ENCODE peak calls at places on chromosomes 12 and 14, in nine cellular contexts. One of them, this sample, is unnamed.

GRCh38 chr14:67467134-67467533 is 21.4 kb downstream of the TMEM229B start:
- DNase-seq in astrocyte: no peak
- DNase-seq in lower lobe of right lung: no peak
- DNase-seq in choroid plexus epithelial cell: no peak
- DNase-seq in astrocyte of the cerebellum: no peak
- DNase-seq in fibroblast of villous mesenchyme: no peak
- DNase-seq in lower leg skin: no peak
- DNase-seq in epithelial cell of proximal tubule: no peak
- DNase-seq in AG09319: no peak
- DNase-seq in this sample: no peak

GRCh38 chr12:100573499-100574261 is at the start of gene GAS2L3:
- DNase-seq in lower leg skin: peak; percentile 82
- DNase-seq in epithelial cell of proximal tubule: no peak
- DNase-seq in choroid plexus epithelial cell: peak; percentile 81
- DNase-seq in fibroblast of villous mesenchyme: peak; percentile 87
- DNase-seq in AG09319: peak; percentile 34
- DNase-seq in astrocyte: peak; percentile 66
- DNase-seq in astrocyte of the cerebellum: peak; percentile 38
- DNase-seq in lower lobe of right lung: peak; percentile 95
- DNase-seq in this sample: peak; percentile 84

GRCh38 chr12:32970465-32971110 is 74.0 kb upstream of the PKP2 start:
- DNase-seq in lower lobe of right lung: no peak
- DNase-seq in epithelial cell of proximal tubule: no peak
- DNase-seq in astrocyte: no peak
- DNase-seq in lower leg skin: no peak
- DNase-seq in choroid plexus epithelial cell: no peak
- DNase-seq in astrocyte of the cerebellum: no peak
- DNase-seq in AG09319: no peak
- DNase-seq in fibroblast of villous mesenchyme: no peak
- DNase-seq in this sample: no peak

GRCh38 chr14:96042218-96042930 is 3.2 kb downstream of the C14orf132 start:
- DNase-seq in lower leg skin: no peak
- DNase-seq in epithelial cell of proximal tubule: no peak
- DNase-seq in choroid plexus epithelial cell: peak; percentile 58
- DNase-seq in astrocyte of the cerebellum: peak; percentile 43
- DNase-seq in fibroblast of villous mesenchyme: peak; percentile 42
- DNase-seq in AG09319: no peak
- DNase-seq in lower lobe of right lung: no peak
- DNase-seq in astrocyte: peak; percentile 73
- DNase-seq in this sample: peak; percentile 18

GRCh38 chr12:59193476-59194050 is 273.3 kb upstream of the LRIG3 start:
- DNase-seq in fibroblast of villous mesenchyme: no peak
- DNase-seq in epithelial cell of proximal tubule: no peak
- DNase-seq in astrocyte: no peak
- DNase-seq in AG09319: no peak
- DNase-seq in choroid plexus epithelial cell: no peak
- DNase-seq in lower leg skin: no peak
- DNase-seq in astrocyte of the cerebellum: no peak
- DNase-seq in lower lobe of right lung: no peak
- DNase-seq in this sample: no peak

GRCh38 chr12:124451016-124451415 is 116.4 kb downstream of the NCOR2 start:
- DNase-seq in fibroblast of villous mesenchyme: no peak
- DNase-seq in lower lobe of right lung: no peak
- DNase-seq in epithelial cell of proximal tubule: no peak
- DNase-seq in lower leg skin: no peak
- DNase-seq in AG09319: no peak
- DNase-seq in astrocyte of the cerebellum: no peak
- DNase-seq in astrocyte: no peak
- DNase-seq in choroid plexus epithelial cell: no peak
- DNase-seq in this sample: no peak

GRCh38 chr14:35365130-35366047 is 39.2 kb downstream of the NFKBIA start:
- DNase-seq in choroid plexus epithelial cell: peak; percentile 76
- DNase-seq in lower leg skin: peak; percentile 90
- DNase-seq in lower lobe of right lung: peak; percentile 76
- DNase-seq in astrocyte: peak; percentile 89
- DNase-seq in AG09319: no peak
- DNase-seq in astrocyte of the cerebellum: no peak
- DNase-seq in epithelial cell of proximal tubule: peak; percentile 78
- DNase-seq in fibroblast of villous mesenchyme: peak; percentile 89
- DNase-seq in this sample: peak; percentile 87

GRCh38 chr14:103512701-103513611 is 9.7 kb downstream of the CKB start:
- DNase-seq in epithelial cell of proximal tubule: no peak
- DNase-seq in lower leg skin: peak; percentile 82
- DNase-seq in astrocyte of the cerebellum: peak; percentile 19
- DNase-seq in AG09319: peak; percentile 54
- DNase-seq in choroid plexus epithelial cell: peak; percentile 36
- DNase-seq in fibroblast of villous mesenchyme: no peak
- DNase-seq in astrocyte: peak; percentile 77
- DNase-seq in lower lobe of right lung: peak; percentile 85
- DNase-seq in this sample: peak; percentile 47

GRCh38 chr12:111335811-111336210 is 33.1 kb downstream of the PHETA1 start:
- DNase-seq in astrocyte of the cerebellum: no peak
- DNase-seq in fibroblast of villous mesenchyme: no peak
- DNase-seq in lower lobe of right lung: no peak
- DNase-seq in epithelial cell of proximal tubule: no peak
- DNase-seq in AG09319: no peak
- DNase-seq in choroid plexus epithelial cell: no peak
- DNase-seq in astrocyte: no peak
- DNase-seq in lower leg skin: no peak
- DNase-seq in this sample: no peak

GRCh38 chr12:59580050-59580449 is 15.8 kb upstream of the SLC16A7 start:
- DNase-seq in choroid plexus epithelial cell: no peak
- DNase-seq in lower lobe of right lung: no peak
- DNase-seq in astrocyte of the cerebellum: no peak
- DNase-seq in lower leg skin: no peak
- DNase-seq in epithelial cell of proximal tubule: no peak
- DNase-seq in astrocyte: no peak
- DNase-seq in AG09319: no peak
- DNase-seq in fibroblast of villous mesenchyme: no peak
- DNase-seq in this sample: no peak

GRCh38 chr14:61609885-61610284 is 85.4 kb upstream of the HIF1A start:
- DNase-seq in astrocyte of the cerebellum: no peak
- DNase-seq in AG09319: no peak
- DNase-seq in epithelial cell of proximal tubule: no peak
- DNase-seq in lower leg skin: no peak
- DNase-seq in lower lobe of right lung: no peak
- DNase-seq in fibroblast of villous mesenchyme: peak; percentile 98
- DNase-seq in choroid plexus epithelial cell: peak; percentile 83
- DNase-seq in astrocyte: peak; percentile 45
- DNase-seq in this sample: peak; percentile 92

GRCh38 chr14:34262511-34262910 is 199.5 kb downstream of the SPTSSA start:
- DNase-seq in choroid plexus epithelial cell: no peak
- DNase-seq in fibroblast of villous mesenchyme: no peak
- DNase-seq in astrocyte of the cerebellum: no peak
- DNase-seq in lower lobe of right lung: no peak
- DNase-seq in astrocyte: no peak
- DNase-seq in epithelial cell of proximal tubule: no peak
- DNase-seq in AG09319: no peak
- DNase-seq in lower leg skin: no peak
- DNase-seq in this sample: peak; percentile 12

GRCh38 chr12:104480826-104481457 is 24.2 kb downstream of the CHST11 start:
- DNase-seq in astrocyte: peak; percentile 88
- DNase-seq in choroid plexus epithelial cell: peak; percentile 83
- DNase-seq in epithelial cell of proximal tubule: no peak
- DNase-seq in lower leg skin: peak; percentile 49
- DNase-seq in fibroblast of villous mesenchyme: peak; percentile 56
- DNase-seq in astrocyte of the cerebellum: no peak
- DNase-seq in lower lobe of right lung: peak; percentile 88
- DNase-seq in AG09319: no peak
- DNase-seq in this sample: peak; percentile 65

GRCh38 chr12:21773799-21774198 is 707 bp downstream of the KCNJ8 start:
- DNase-seq in AG09319: no peak
- DNase-seq in choroid plexus epithelial cell: peak; percentile 10
- DNase-seq in astrocyte: no peak
- DNase-seq in fibroblast of villous mesenchyme: peak; percentile 6
- DNase-seq in astrocyte of the cerebellum: no peak
- DNase-seq in epithelial cell of proximal tubule: no peak
- DNase-seq in lower lobe of right lung: no peak
- DNase-seq in lower leg skin: no peak
- DNase-seq in this sample: no peak

GRCh38 chr12:132197581-132198281 is 53.5 kb downstream of the NOC4L start:
- DNase-seq in astrocyte: no peak
- DNase-seq in lower lobe of right lung: no peak
- DNase-seq in lower leg skin: no peak
- DNase-seq in astrocyte of the cerebellum: no peak
- DNase-seq in choroid plexus epithelial cell: no peak
- DNase-seq in fibroblast of villous mesenchyme: no peak
- DNase-seq in AG09319: no peak
- DNase-seq in epithelial cell of proximal tubule: no peak
- DNase-seq in this sample: no peak

GRCh38 chr14:24430682-24431568 is 1.2 kb downstream of the KHNYN start:
- DNase-seq in epithelial cell of proximal tubule: no peak
- DNase-seq in choroid plexus epithelial cell: peak; percentile 76
- DNase-seq in AG09319: peak; percentile 52
- DNase-seq in lower lobe of right lung: no peak
- DNase-seq in astrocyte: no peak
- DNase-seq in fibroblast of villous mesenchyme: peak; percentile 66
- DNase-seq in lower leg skin: peak; percentile 53
- DNase-seq in astrocyte of the cerebellum: no peak
- DNase-seq in this sample: peak; percentile 46

GRCh38 chr14:24428628-24429394 is 657 bp downstream of the CBLN3 start:
- DNase-seq in lower leg skin: peak; percentile 16
- DNase-seq in choroid plexus epithelial cell: no peak
- DNase-seq in epithelial cell of proximal tubule: no peak
- DNase-seq in astrocyte of the cerebellum: no peak
- DNase-seq in fibroblast of villous mesenchyme: no peak
- DNase-seq in AG09319: no peak
- DNase-seq in astrocyte: no peak
- DNase-seq in lower lobe of right lung: no peak
- DNase-seq in this sample: no peak

GRCh38 chr14:24427537-24428508 is 1.6 kb downstream of the CBLN3 start:
- DNase-seq in astrocyte of the cerebellum: no peak
- DNase-seq in fibroblast of villous mesenchyme: no peak
- DNase-seq in AG09319: no peak
- DNase-seq in choroid plexus epithelial cell: no peak
- DNase-seq in lower lobe of right lung: no peak
- DNase-seq in epithelial cell of proximal tubule: no peak
- DNase-seq in astrocyte: no peak
- DNase-seq in lower leg skin: peak; percentile 13
- DNase-seq in this sample: no peak

GRCh38 chr14:24430143-24430681 is 458 bp downstream of the KHNYN start:
- DNase-seq in AG09319: peak; percentile 70
- DNase-seq in epithelial cell of proximal tubule: no peak
- DNase-seq in astrocyte of the cerebellum: peak; percentile 20
- DNase-seq in fibroblast of villous mesenchyme: peak; percentile 79
- DNase-seq in choroid plexus epithelial cell: peak; percentile 80
- DNase-seq in lower leg skin: peak; percentile 69
- DNase-seq in lower lobe of right lung: peak; percentile 85
- DNase-seq in astrocyte: peak; percentile 49
- DNase-seq in this sample: peak; percentile 84

DNA sequence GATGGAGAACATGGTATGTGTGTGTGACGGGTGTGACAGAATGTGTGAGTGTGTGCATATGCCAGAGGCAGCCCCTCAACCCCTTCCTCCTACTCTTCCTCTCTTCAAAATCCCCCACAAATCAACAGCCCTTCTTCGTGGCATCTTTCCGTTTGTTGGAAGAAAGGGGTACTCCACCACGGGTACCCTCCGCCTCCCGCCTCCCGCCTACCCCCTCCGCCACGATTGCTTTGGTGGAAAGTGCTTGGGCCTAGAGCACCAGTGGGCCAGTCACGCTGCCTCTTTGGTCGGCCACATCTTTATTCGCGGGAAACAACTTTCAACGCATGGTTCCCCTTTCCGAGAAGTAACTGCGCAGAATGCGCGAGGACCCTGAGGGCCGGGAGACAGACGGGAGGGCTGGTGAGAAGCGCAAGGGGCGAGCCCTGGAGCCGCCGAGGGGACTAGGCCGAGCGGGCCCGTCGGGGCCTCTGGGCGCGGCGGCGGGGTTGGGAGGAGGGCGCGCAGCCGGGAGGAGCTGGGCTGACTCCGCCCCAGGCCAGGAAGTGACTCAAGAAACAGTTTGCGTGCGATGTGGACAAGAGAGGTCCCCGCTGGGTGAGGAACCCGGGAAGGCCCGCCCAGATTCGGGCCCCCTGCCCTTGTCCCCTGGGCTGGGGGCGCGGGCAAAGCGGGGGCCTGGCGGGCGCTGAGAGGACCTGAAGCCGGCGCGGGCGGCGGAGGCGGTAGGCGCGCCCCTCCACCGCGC is at the start of the genes CBLN3 and KHNYN:
- DNase-seq in lower lobe of right lung: peak; percentile 94
- DNase-seq in astrocyte: peak; percentile 89
- DNase-seq in lower leg skin: peak; percentile 91
- DNase-seq in choroid plexus epithelial cell: peak; percentile 94
- DNase-seq in astrocyte of the cerebellum: peak; percentile 75
- DNase-seq in AG09319: peak; percentile 86
- DNase-seq in fibroblast of villous mesenchyme: peak; percentile 93
- DNase-seq in epithelial cell of proximal tubule: no peak
- DNase-seq in this sample: peak; percentile 93
- TF ChIP-seq CTCF in lower lobe of right lung: no peak
- TF ChIP-seq CTCF in astrocyte: no peak
- TF ChIP-seq CTCF in lower leg skin: no peak
- TF ChIP-seq CTCF in choroid plexus epithelial cell: no peak
- TF ChIP-seq CTCF in astrocyte of the cerebellum: no peak
- TF ChIP-seq CTCF in AG09319: no peak
- TF ChIP-seq CTCF in fibroblast of villous mesenchyme: no peak
- TF ChIP-seq CTCF in epithelial cell of proximal tubule: no peak
- TF ChIP-seq CTCF in this sample: no peak

DNA sequence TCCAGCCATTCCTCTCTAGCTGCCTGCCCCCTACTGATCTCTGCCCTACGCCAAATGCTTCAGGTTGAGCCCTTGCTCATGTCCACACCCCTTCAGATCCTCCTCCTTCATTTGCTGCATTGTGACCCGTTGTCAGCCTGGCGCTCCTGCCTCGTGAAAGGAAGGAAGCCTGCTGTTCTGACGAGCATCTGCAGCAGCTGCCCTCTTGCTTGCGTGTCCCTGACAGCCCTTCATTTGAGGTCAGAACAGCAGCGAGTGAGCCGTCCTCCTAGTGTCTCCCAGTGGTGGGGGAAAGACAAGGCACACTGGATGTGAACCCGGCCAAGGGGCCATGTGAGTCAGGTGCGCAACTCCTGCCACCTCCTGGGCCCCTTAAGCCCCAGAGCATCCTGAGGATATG is 3.0 kb upstream of the PIANP start:
- DNase-seq in AG09319: no peak
- DNase-seq in choroid plexus epithelial cell: peak; percentile 42
- DNase-seq in fibroblast of villous mesenchyme: no peak
- DNase-seq in astrocyte: no peak
- DNase-seq in lower leg skin: no peak
- DNase-seq in epithelial cell of proximal tubule: no peak
- DNase-seq in astrocyte of the cerebellum: no peak
- DNase-seq in lower lobe of right lung: no peak
- DNase-seq in this sample: no peak
- TF ChIP-seq CTCF in AG09319: no peak
- TF ChIP-seq CTCF in choroid plexus epithelial cell: no peak
- TF ChIP-seq CTCF in fibroblast of villous mesenchyme: no peak
- TF ChIP-seq CTCF in astrocyte: no peak
- TF ChIP-seq CTCF in lower leg skin: no peak
- TF ChIP-seq CTCF in epithelial cell of proximal tubule: no peak
- TF ChIP-seq CTCF in astrocyte of the cerebellum: no peak
- TF ChIP-seq CTCF in lower lobe of right lung: no peak
- TF ChIP-seq CTCF in this sample: no peak

GRCh38 chr12:120390540-120391120 is 21.7 kb upstream of the MSI1 start:
- DNase-seq in lower leg skin: no peak
- DNase-seq in epithelial cell of proximal tubule: no peak
- DNase-seq in astrocyte: no peak
- DNase-seq in AG09319: no peak
- DNase-seq in fibroblast of villous mesenchyme: no peak
- DNase-seq in astrocyte of the cerebellum: no peak
- DNase-seq in lower lobe of right lung: no peak
- DNase-seq in choroid plexus epithelial cell: no peak
- DNase-seq in this sample: no peak
- TF ChIP-seq CTCF in lower leg skin: no peak
- TF ChIP-seq CTCF in epithelial cell of proximal tubule: no peak
- TF ChIP-seq CTCF in astrocyte: no peak
- TF ChIP-seq CTCF in AG09319: no peak
- TF ChIP-seq CTCF in fibroblast of villous mesenchyme: no peak
- TF ChIP-seq CTCF in astrocyte of the cerebellum: no peak
- TF ChIP-seq CTCF in lower lobe of right lung: no peak
- TF ChIP-seq CTCF in choroid plexus epithelial cell: no peak
- TF ChIP-seq CTCF in this sample: no peak

GRCh38 chr12:49092086-49092815 is 2.4 kb downstream of the DHH start:
- DNase-seq in choroid plexus epithelial cell: peak; percentile 43
- DNase-seq in astrocyte: no peak
- DNase-seq in epithelial cell of proximal tubule: no peak
- DNase-seq in fibroblast of villous mesenchyme: peak; percentile 43
- DNase-seq in AG09319: no peak
- DNase-seq in astrocyte of the cerebellum: no peak
- DNase-seq in lower leg skin: no peak
- DNase-seq in lower lobe of right lung: no peak
- DNase-seq in this sample: peak; percentile 53
- TF ChIP-seq CTCF in choroid plexus epithelial cell: peak; percentile 65
- TF ChIP-seq CTCF in astrocyte: peak; percentile 27
- TF ChIP-seq CTCF in epithelial cell of proximal tubule: peak; percentile 62
- TF ChIP-seq CTCF in fibroblast of villous mesenchyme: peak; percentile 59
- TF ChIP-seq CTCF in AG09319: peak; percentile 46
- TF ChIP-seq CTCF in astrocyte of the cerebellum: peak; percentile 66
- TF ChIP-seq CTCF in lower leg skin: no peak
- TF ChIP-seq CTCF in lower lobe of right lung: peak; percentile 31
- TF ChIP-seq CTCF in this sample: peak; percentile 57

This sample was measured in fibroblast of pulmonary artery.